ENCODE peak calls at places on chromosomes 1 and 21, in nine cellular contexts. D, P, A, E, M, K, F, H and Z are unnamed samples.

GRCh38 chr1:71621785-71622184 is 541.0 kb upstream of the ZRANB2 start:
- DNase-seq in D (no peak), P (no peak), A (no peak), E (no peak), M (no peak), K (no peak), F (no peak), H (no peak), Z (no peak)

GRCh38 chr1:31376374-31377134 is 3.7 kb upstream of the FABP3 start:
- DNase-seq in D (peak), P (no peak), A (peak), E (peak), M (no peak), K (no peak), F (peak), H (no peak), Z (no peak)

GRCh38 chr1:25467193-25467592 is 36.5 kb downstream of the MACO1 start:
- DNase-seq in D (no peak), P (no peak), A (no peak), E (no peak), M (no peak), K (peak), F (no peak), H (no peak), Z (no peak)

GRCh38 chr1:151061012-151061401 is 810 bp downstream of the MLLT11 start:
- DNase-seq in D (no peak), P (no peak), A (no peak), E (no peak), M (no peak), K (no peak), F (peak), H (no peak), Z (no peak)

GRCh38 chr21:40841524-40842196 is 5.3 kb downstream of the DSCAM start:
- DNase-seq in D (peak), P (no peak), A (no peak), E (peak), M (no peak), K (no peak), F (peak), H (no peak), Z (no peak)

GRCh38 chr1:51284487-51284954 is 45.8 kb downstream of the TTC39A start:
- DNase-seq in D (no peak), P (peak), A (no peak), E (no peak), M (peak), K (no peak), F (no peak), H (no peak), Z (peak)

GRCh38 chr1:58858344-58858673 is 74.5 kb upstream of the JUN start:
- DNase-seq in D (no peak), P (no peak), A (no peak), E (no peak), M (no peak), K (no peak), F (no peak), H (no peak), Z (no peak)

GRCh38 chr21:44304846-44305245 is 5.0 kb downstream of the PFKL start:
- DNase-seq in D (peak), P (peak), A (peak), E (peak), M (peak), K (peak), F (peak), H (no peak), Z (peak)

GRCh38 chr1:17895986-17896385 is 140.9 kb downstream of the ACTL8 start:
- DNase-seq in D (no peak), P (no peak), A (no peak), E (no peak), M (no peak), K (no peak), F (no peak), H (no peak), Z (no peak)

GRCh38 chr1:227889047-227889862 is 58.5 kb downstream of the WNT9A start:
- DNase-seq in D (peak), P (peak), A (no peak), E (no peak), M (peak), K (no peak), F (no peak), H (no peak), Z (no peak)

GRCh38 chr1:94654031-94654430 is 112.5 kb upstream of the F3 start:
- DNase-seq in D (no peak), P (no peak), A (peak), E (no peak), M (no peak), K (no peak), F (no peak), H (no peak), Z (no peak)

GRCh38 chr21:39453571-39454179 is 1.9 kb downstream of the SH3BGR start:
- DNase-seq in D (no peak), P (no peak), A (no peak), E (no peak), M (no peak), K (no peak), F (no peak), H (no peak), Z (no peak)

GRCh38 chr1:228014235-228014930 is 7.6 kb downstream of the WNT3A start:
- DNase-seq in D (no peak), P (no peak), A (peak), E (no peak), M (no peak), K (peak), F (no peak), H (peak), Z (peak)

GRCh38 chr1:17192394-17193221 is 12.3 kb upstream of the PADI1 start:
- DNase-seq in D (no peak), P (no peak), A (peak), E (no peak), M (no peak), K (no peak), F (no peak), H (no peak), Z (no peak)

GRCh38 chr1:54272772-54273091 is 72.8 kb downstream of the MRPL37 start:
- DNase-seq in D (no peak), P (no peak), A (no peak), E (no peak), M (no peak), K (no peak), F (no peak), H (no peak), Z (no peak)
- TF ChIP-seq CTCF in D (no peak), P (no peak), A (no peak), E (no peak), M (no peak), K (no peak), F (no peak), H (no peak), Z (no peak)

GRCh38 chr1:233707906-233708292 is 94.0 kb downstream of the KCNK1 start:
- DNase-seq in D (no peak), P (no peak), A (peak), E (no peak), M (no peak), K (no peak), F (no peak), H (peak), Z (no peak)
- TF ChIP-seq CTCF in D (no peak), P (no peak), A (no peak), E (no peak), M (no peak), K (no peak), F (no peak), H (no peak), Z (no peak)

GRCh38 chr1:98201640-98202039 is 280.8 kb upstream of the DPYD start:
- DNase-seq in D (peak), P (no peak), A (peak), E (no peak), M (no peak), K (no peak), F (no peak), H (no peak), Z (no peak)

GRCh38 chr1:98210064-98210463 is 289.2 kb upstream of the DPYD start:
- DNase-seq in D (no peak), P (no peak), A (peak), E (peak), M (no peak), K (no peak), F (no peak), H (no peak), Z (no peak)

GRCh38 chr1:98210563-98210962 is 289.7 kb upstream of the DPYD start:
- DNase-seq in D (no peak), P (no peak), A (no peak), E (no peak), M (no peak), K (no peak), F (no peak), H (no peak), Z (no peak)

GRCh38 chr1:98203461-98203860 is 282.6 kb upstream of the DPYD start:
- DNase-seq in D (no peak), P (no peak), A (peak), E (no peak), M (no peak), K (no peak), F (no peak), H (no peak), Z (no peak)

GRCh38 chr1:98205291-98206017 is 284.6 kb upstream of the DPYD start:
- DNase-seq in D (no peak), P (no peak), A (peak), E (no peak), M (no peak), K (no peak), F (no peak), H (no peak), Z (no peak)
- TF ChIP-seq CTCF in D (no peak), P (no peak), A (no peak), E (no peak), M (no peak), K (no peak), F (no peak), H (no peak), Z (no peak)

GRCh38 chr21:29789393-29789792 is 150.4 kb downstream of the GRIK1 start:
- DNase-seq in D (no peak), P (no peak), A (no peak), E (no peak), M (no peak), K (no peak), F (no peak), H (no peak), Z (no peak)

GRCh38 chr21:29788752-29789151 is 151.0 kb downstream of the GRIK1 start:
- DNase-seq in D (no peak), P (no peak), A (no peak), E (no peak), M (no peak), K (no peak), F (peak), H (no peak), Z (no peak)

GRCh38 chr21:29797155-29797554 is 142.6 kb downstream of the GRIK1 start:
- DNase-seq in D (no peak), P (no peak), A (no peak), E (no peak), M (no peak), K (no peak), F (no peak), H (no peak), Z (no peak)

GRCh38 chr21:29798840-29799239 is 141.0 kb downstream of the GRIK1 start:
- DNase-seq in D (no peak), P (no peak), A (no peak), E (no peak), M (no peak), K (no peak), F (no peak), H (no peak), Z (no peak)

GRCh38 chr21:29793712-29794111 is 146.1 kb downstream of the GRIK1 start:
- DNase-seq in D (no peak), P (no peak), A (no peak), E (no peak), M (no peak), K (no peak), F (no peak), H (no peak), Z (no peak)
- TF ChIP-seq CTCF in D (no peak), P (no peak), A (no peak), E (no peak), M (no peak), K (no peak), F (no peak), H (no peak), Z (no peak)

DNA sequence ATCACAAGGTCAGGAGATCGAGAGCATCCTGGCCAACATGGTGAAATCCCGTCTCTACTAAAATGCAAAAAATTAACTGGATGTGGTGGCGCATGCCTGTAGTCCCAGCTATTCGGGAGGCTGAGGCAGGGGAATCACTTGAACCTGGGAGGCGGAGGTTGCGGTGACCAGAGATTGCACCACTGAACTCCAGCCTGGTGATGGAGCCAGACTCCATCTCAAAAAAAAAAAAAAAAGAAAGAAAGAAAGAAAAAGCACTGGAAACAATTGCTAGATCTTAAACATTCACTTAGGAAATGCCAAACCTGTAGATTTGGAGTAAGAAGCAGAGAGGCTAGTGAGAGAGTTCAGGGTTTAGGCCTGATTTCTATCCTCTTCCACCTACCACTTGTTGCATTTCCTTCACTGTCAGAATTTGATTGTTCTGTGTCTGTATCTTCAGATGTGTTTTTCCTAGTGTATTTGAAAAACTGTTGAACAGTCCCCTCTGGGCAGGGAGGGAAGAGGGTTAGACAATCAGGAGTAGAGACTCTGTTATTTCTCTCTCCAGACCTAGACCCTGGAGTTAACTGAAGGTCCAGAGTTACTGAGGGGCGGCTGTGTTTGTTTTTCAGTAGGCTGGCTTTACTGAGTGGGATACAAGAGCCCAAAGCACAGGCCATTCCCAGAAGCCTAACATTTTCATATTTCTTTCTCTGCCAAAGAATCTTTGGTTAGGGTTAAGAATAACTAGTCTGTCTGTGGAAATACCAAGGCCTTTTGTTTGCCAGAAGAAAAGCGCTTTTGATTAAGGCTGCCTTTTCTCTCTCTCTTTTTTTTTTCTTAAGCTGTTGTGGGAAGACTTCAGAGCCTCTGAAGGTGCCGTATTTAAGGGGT is 31.1 kb upstream of the MACF1 start:
- DNase-seq in D (no peak), P (no peak), A (no peak), E (no peak), M (no peak), K (no peak), F (no peak), H (no peak), Z (no peak)
- TF ChIP-seq CTCF in D (no peak), P (no peak), A (peak), E (no peak), M (no peak), K (no peak), F (no peak), H (no peak), Z (no peak)

GRCh38 chr1:41779350-41779749 is 139.4 kb downstream of the HIVEP3 start:
- DNase-seq in D (no peak), P (no peak), A (no peak), E (no peak), M (no peak), K (no peak), F (no peak), H (no peak), Z (no peak)
- TF ChIP-seq CTCF in D (no peak), P (no peak), A (peak), E (no peak), M (no peak), K (no peak), F (peak), H (no peak), Z (no peak)

GRCh38 chr1:11691302-11691914 is at the start of gene DRAXIN:
- DNase-seq in D (peak), P (no peak), A (no peak), E (no peak), M (no peak), K (no peak), F (peak), H (no peak), Z (no peak)

GRCh38 chr1:11690132-11690668 is 1.3 kb upstream of the DRAXIN start:
- DNase-seq in D (no peak), P (no peak), A (no peak), E (no peak), M (no peak), K (no peak), F (no peak), H (no peak), Z (no peak)

GRCh38 chr1:11692899-11693590 is 1.5 kb downstream of the DRAXIN start:
- DNase-seq in D (no peak), P (no peak), A (peak), E (peak), M (peak), K (no peak), F (no peak), H (no peak), Z (no peak)

GRCh38 chr1:11691928-11692711 is 610 bp downstream of the DRAXIN start:
- DNase-seq in D (peak), P (no peak), A (no peak), E (no peak), M (no peak), K (no peak), F (no peak), H (no peak), Z (no peak)

DNA sequence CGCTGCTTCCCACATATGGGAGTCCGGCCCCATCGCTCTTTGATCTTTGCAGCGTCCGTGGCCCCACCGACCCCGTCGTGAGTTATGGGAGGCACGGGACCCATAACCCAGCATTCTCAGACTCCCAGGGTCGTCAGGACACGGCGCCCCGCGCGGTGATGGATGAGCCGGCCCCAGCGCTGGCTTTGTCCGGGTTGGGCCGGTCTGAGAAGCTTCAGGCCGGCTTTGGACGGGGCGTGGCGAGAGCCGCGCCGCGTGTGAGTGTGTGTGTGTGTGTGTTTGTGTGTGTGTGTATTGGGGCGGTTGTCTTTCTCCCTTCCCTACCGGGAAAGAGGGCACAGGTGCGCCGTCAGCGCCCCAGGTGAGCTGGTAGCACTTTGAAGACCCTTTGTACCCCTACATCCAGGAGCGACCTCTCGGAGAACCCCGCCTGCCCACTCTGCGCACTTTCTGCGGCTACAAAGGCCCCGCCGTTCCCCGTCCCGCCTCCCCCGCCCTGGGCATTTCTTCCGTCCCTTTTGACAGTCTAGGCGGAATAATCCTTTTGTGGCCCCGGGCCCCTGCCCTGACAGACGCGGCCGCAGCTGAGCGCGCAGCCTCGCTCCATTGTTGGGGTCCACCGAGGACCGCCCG is 725 bp upstream of the DRAXIN start:
- DNase-seq in D (peak), P (no peak), A (no peak), E (no peak), M (no peak), K (no peak), F (peak), H (no peak), Z (no peak)
- TF ChIP-seq CTCF in D (no peak), P (no peak), A (no peak), E (no peak), M (no peak), K (no peak), F (no peak), H (no peak), Z (no peak)

GRCh38 chr21:33586927-33587326 is 1.6 kb downstream of the DONSON start:
- DNase-seq in D (no peak), P (no peak), A (no peak), E (no peak), M (no peak), K (no peak), F (no peak), H (no peak), Z (no peak)

GRCh38 chr21:33587792-33588484 is 546 bp downstream of the DONSON start:
- DNase-seq in D (peak), P (peak), A (peak), E (peak), M (peak), K (peak), F (peak), H (peak), Z (peak)

GRCh38 chr21:33584455-33584854 is 4.0 kb downstream of the DONSON start:
- DNase-seq in D (no peak), P (no peak), A (no peak), E (no peak), M (no peak), K (no peak), F (no peak), H (no peak), Z (no peak)

GRCh38 chr21:33588485-33589335 is at the start of gene DONSON:
- DNase-seq in D (peak), P (peak), A (peak), E (peak), M (peak), K (peak), F (peak), H (peak), Z (peak)
- TF ChIP-seq CTCF in D (no peak), P (no peak), A (no peak), E (no peak), M (no peak), K (no peak), F (peak), H (peak), Z (no peak)

DNA sequence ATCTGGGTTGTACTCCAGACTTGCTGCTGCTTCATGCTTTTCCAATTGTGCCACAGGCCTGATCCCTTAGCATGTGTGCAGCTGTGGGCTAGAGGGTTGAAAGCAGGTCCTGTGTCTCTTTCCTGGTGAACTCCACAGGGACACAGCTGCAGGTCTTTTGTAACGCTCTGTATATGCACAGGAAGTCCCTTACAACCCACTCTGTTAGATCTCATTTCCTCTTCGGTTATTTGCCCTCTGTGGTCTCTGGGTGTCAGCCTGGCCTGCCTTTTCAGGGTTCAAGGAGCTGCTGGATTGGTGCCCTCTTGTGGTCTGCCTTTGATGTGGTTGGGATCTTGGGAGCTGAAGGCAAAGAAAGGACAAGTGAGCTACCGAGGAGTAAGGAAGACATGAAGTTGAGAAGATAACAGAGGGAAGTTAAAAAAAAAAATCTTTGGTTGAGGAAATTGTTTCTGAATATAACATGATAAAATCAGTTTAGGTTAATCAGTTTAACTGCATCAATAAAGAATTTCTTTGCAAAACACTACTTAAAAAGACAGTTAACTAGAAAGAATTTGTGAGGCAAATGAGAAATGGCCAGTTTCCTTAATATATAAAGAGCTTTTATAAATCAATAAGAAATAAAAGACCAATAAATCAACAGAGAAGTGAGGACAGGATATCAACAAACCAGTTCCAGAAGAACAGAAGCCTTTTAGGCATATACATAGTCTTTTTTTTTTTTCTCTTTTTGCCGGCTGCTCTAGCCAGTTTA is 44.1 kb downstream of the UCK2 start:
- DNase-seq in D (no peak), P (no peak), A (peak), E (no peak), M (peak), K (peak), F (peak), H (no peak), Z (no peak)
- TF ChIP-seq CTCF in D (no peak), P (no peak), A (peak), E (peak), M (peak), K (peak), F (peak), H (no peak), Z (peak)